ENCODE peak calls at places on chromosomes 16 and 17, in nine cellular contexts. J, E, M, I, W, Q, G, U and P are unnamed samples.

GRCh38 chr16:4015275-4015990 is 100.8 kb downstream of the ADCY9 start:
- DNase-seq in J (no peak), E (no peak), M (no peak), I (no peak), W (no peak), Q (no peak), G (no peak), U (peak), P (no peak)

GRCh38 chr17:71380535-71380934 is 740.3 kb upstream of the SOX9 start:
- DNase-seq in J (no peak), E (no peak), M (no peak), I (no peak), W (no peak), Q (no peak), G (no peak), U (no peak), P (no peak)

GRCh38 chr16:24543949-24544348 is 4.6 kb downstream of the RBBP6 start:
- DNase-seq in J (no peak), E (no peak), M (no peak), I (no peak), W (no peak), Q (no peak), G (no peak), U (no peak), P (no peak)

GRCh38 chr16:74608944-74609343 is 2.0 kb upstream of the GLG1 start:
- DNase-seq in J (no peak), E (no peak), M (no peak), I (no peak), W (no peak), Q (no peak), G (no peak), U (no peak), P (no peak)

GRCh38 chr17:31492880-31493655 is 101.6 kb downstream of the RAB11FIP4 start:
- DNase-seq in J (no peak), E (no peak), M (peak), I (no peak), W (peak), Q (no peak), G (no peak), U (peak), P (peak)

GRCh38 chr16:35431829-35432663 is 1972.6 kb downstream of the TP53TG3F start:
- DNase-seq in J (no peak), E (no peak), M (peak), I (no peak), W (no peak), Q (no peak), G (peak), U (no peak), P (no peak)

GRCh38 chr16:11667824-11668589 is at the start of gene SNN:
- DNase-seq in J (peak), E (peak), M (peak), I (peak), W (peak), Q (peak), G (peak), U (peak), P (peak)

GRCh38 chr17:57455063-57455914 is 199.0 kb downstream of the MSI2 start:
- DNase-seq in J (peak), E (no peak), M (no peak), I (no peak), W (no peak), Q (peak), G (no peak), U (no peak), P (no peak)

GRCh38 chr16:63890072-63890471 is 1231.8 kb downstream of the CDH11 start:
- DNase-seq in J (peak), E (no peak), M (no peak), I (no peak), W (no peak), Q (peak), G (no peak), U (no peak), P (no peak)

GRCh38 chr16:52549011-52549692 is 2.2 kb upstream of the TOX3 start:
- DNase-seq in J (no peak), E (no peak), M (no peak), I (no peak), W (no peak), Q (no peak), G (no peak), U (no peak), P (no peak)

GRCh38 chr16:22638393-22639206 is 127.9 kb downstream of the NPIPB5 start:
- DNase-seq in J (no peak), E (peak), M (no peak), I (no peak), W (no peak), Q (peak), G (no peak), U (no peak), P (no peak)

GRCh38 chr17:78458739-78459335 is 80.4 kb downstream of the PGS1 start:
- DNase-seq in J (no peak), E (no peak), M (no peak), I (no peak), W (no peak), Q (no peak), G (no peak), U (no peak), P (no peak)

GRCh38 chr17:66343531-66344078 is 41.2 kb downstream of the PRKCA start:
- DNase-seq in J (no peak), E (peak), M (no peak), I (no peak), W (no peak), Q (no peak), G (no peak), U (no peak), P (no peak)

GRCh38 chr17:29569245-29569950 is 897 bp downstream of the TP53I13 start:
- DNase-seq in J (no peak), E (no peak), M (no peak), I (no peak), W (no peak), Q (peak), G (no peak), U (peak), P (peak)

GRCh38 chr17:82204831-82205719 is 7.6 kb downstream of the CCDC57 start:
- DNase-seq in J (peak), E (peak), M (no peak), I (no peak), W (no peak), Q (peak), G (no peak), U (no peak), P (peak)

GRCh38 chr16:24736758-24737157 is 7.3 kb downstream of the TNRC6A start:
- DNase-seq in J (no peak), E (no peak), M (peak), I (no peak), W (no peak), Q (no peak), G (no peak), U (no peak), P (no peak)

GRCh38 chr17:76707985-76708807 is 2.6 kb downstream of the MXRA7 start:
- DNase-seq in J (peak), E (no peak), M (no peak), I (peak), W (no peak), Q (no peak), G (no peak), U (peak), P (no peak)

GRCh38 chr16:8184854-8185253 is 405.5 kb downstream of the TMEM114 start:
- DNase-seq in J (no peak), E (no peak), M (no peak), I (no peak), W (no peak), Q (no peak), G (no peak), U (no peak), P (no peak)

GRCh38 chr16:1691956-1692355 is 13.9 kb downstream of the JPT2 start:
- DNase-seq in J (peak), E (no peak), M (no peak), I (no peak), W (no peak), Q (peak), G (no peak), U (peak), P (no peak)

GRCh38 chr16:28984619-28985135 is at the start of gene LAT:
- DNase-seq in J (no peak), E (no peak), M (no peak), I (no peak), W (peak), Q (no peak), G (peak), U (no peak), P (peak)

GRCh38 chr17:40310882-40311391 is 2.0 kb downstream of the RARA start:
- DNase-seq in J (no peak), E (no peak), M (no peak), I (no peak), W (no peak), Q (no peak), G (no peak), U (peak), P (no peak)

GRCh38 chr16:23398987-23399805 is 53.8 kb downstream of the COG7 start:
- DNase-seq in J (peak), E (no peak), M (peak), I (no peak), W (no peak), Q (no peak), G (no peak), U (peak), P (peak)

GRCh38 chr16:25005445-25006306 is 9.5 kb downstream of the ARHGAP17 start:
- DNase-seq in J (no peak), E (no peak), M (no peak), I (no peak), W (no peak), Q (no peak), G (no peak), U (no peak), P (no peak)

GRCh38 chr17:72602517-72603345 is 481.9 kb downstream of the SOX9 start:
- DNase-seq in J (peak), E (peak), M (no peak), I (no peak), W (no peak), Q (peak), G (peak), U (peak), P (no peak)

GRCh38 chr17:44552361-44552760 is 4.9 kb upstream of the FZD2 start:
- DNase-seq in J (no peak), E (no peak), M (no peak), I (no peak), W (no peak), Q (no peak), G (no peak), U (no peak), P (no peak)

GRCh38 chr17:32259596-32259995 is 6.0 kb upstream of the RHBDL3 start:
- DNase-seq in J (peak), E (peak), M (no peak), I (no peak), W (no peak), Q (peak), G (no peak), U (peak), P (peak)

GRCh38 chr17:4004517-4005295 is 40.5 kb upstream of the ATP2A3 start:
- DNase-seq in J (peak), E (no peak), M (no peak), I (peak), W (peak), Q (peak), G (no peak), U (peak), P (peak)

GRCh38 chr17:66716236-66717026 is 118.5 kb upstream of the CACNG5 start:
- DNase-seq in J (peak), E (no peak), M (no peak), I (no peak), W (no peak), Q (no peak), G (no peak), U (no peak), P (no peak)

GRCh38 chr16:10949424-10949970 is 5.1 kb downstream of the CLEC16A start:
- DNase-seq in J (peak), E (no peak), M (no peak), I (no peak), W (no peak), Q (no peak), G (no peak), U (no peak), P (peak)

GRCh38 chr17:34169501-34169900 is 85.6 kb upstream of the CCL2 start:
- DNase-seq in J (no peak), E (no peak), M (no peak), I (no peak), W (no peak), Q (no peak), G (no peak), U (no peak), P (no peak)

GRCh38 chr17:30472238-30472890 is 4.8 kb upstream of the GOSR1 start:
- DNase-seq in J (no peak), E (no peak), M (no peak), I (no peak), W (no peak), Q (no peak), G (no peak), U (no peak), P (no peak)

GRCh38 chr17:16977932-16978331 is 6.0 kb upstream of the TNFRSF13B start:
- DNase-seq in J (no peak), E (peak), M (no peak), I (no peak), W (no peak), Q (peak), G (peak), U (no peak), P (no peak)

GRCh38 chr16:87336850-87337240 is 19.7 kb upstream of the C16orf95 start:
- DNase-seq in J (no peak), E (no peak), M (no peak), I (no peak), W (no peak), Q (no peak), G (no peak), U (no peak), P (no peak)

GRCh38 chr17:67390646-67391480 is 13.8 kb downstream of the PITPNC1 start:
- DNase-seq in J (peak), E (peak), M (peak), I (no peak), W (no peak), Q (peak), G (no peak), U (peak), P (peak)

GRCh38 chr16:17070882-17071592 is 399.7 kb downstream of the XYLT1 start:
- DNase-seq in J (no peak), E (no peak), M (peak), I (no peak), W (peak), Q (no peak), G (peak), U (peak), P (peak)